ENCODE peak calls at places on chromosome 13, in six cellular contexts. E is IMR-90, H is neuronal stem cell, U is H1, G is mesendoderm, D is trophoblast cell. S is an unnamed sample.

GRCh38 chr13:41458939-41459753 is 1.8 kb downstream of the RGCC start:
- DNase-seq in E (peak), H (no peak), U (peak), G (peak), D (peak), S (peak)

GRCh38 chr13:80342541-80343371 is 1.8 kb upstream of the SPRY2 start:
- DNase-seq in E (peak), H (peak), U (peak), G (peak), D (peak), S (peak)

GRCh38 chr13:59531571-59532091 is 632.1 kb downstream of the DIAPH3 start:
- DNase-seq in E (peak), H (no peak), U (peak), G (peak), D (peak), S (peak)

GRCh38 chr13:48437381-48437780 is 24.5 kb upstream of the LPAR6 start:
- DNase-seq in E (peak), H (no peak), U (no peak), G (no peak), D (no peak), S (no peak)

GRCh38 chr13:24183741-24184182 is 23.2 kb downstream of the SPATA13 start:
- DNase-seq in E (no peak), H (no peak), U (no peak), G (no peak), D (no peak), S (no peak)

GRCh38 chr13:100825551-100825950 is 151.0 kb upstream of the TMTC4 start:
- DNase-seq in E (peak), H (no peak), U (no peak), G (no peak), D (no peak), S (no peak)

GRCh38 chr13:63631006-63631405 is 2215.4 kb upstream of the PCDH20 start:
- DNase-seq in E (no peak), H (no peak), U (no peak), G (no peak), D (no peak), S (no peak)

GRCh38 chr13:101144808-101145419 is 271.4 kb downstream of the NALCN start:
- DNase-seq in E (peak), H (peak), U (no peak), G (peak), D (peak), S (peak)

GRCh38 chr13:69324109-69324886 is 783.3 kb upstream of the ATXN8OS start:
- DNase-seq in E (no peak), H (peak), U (no peak), G (no peak), D (no peak), S (peak)

GRCh38 chr13:84032116-84032515 is 149.8 kb upstream of the SLITRK1 start:
- DNase-seq in E (no peak), H (no peak), U (no peak), G (no peak), D (no peak), S (no peak)

GRCh38 chr13:99425485-99426341 is 75.6 kb upstream of the TM9SF2 start:
- DNase-seq in E (no peak), H (no peak), U (no peak), G (no peak), D (no peak), S (no peak)

GRCh38 chr13:68976287-68976686 is 1131.3 kb upstream of the ATXN8OS start:
- DNase-seq in E (no peak), H (no peak), U (no peak), G (no peak), D (no peak), S (no peak)

GRCh38 chr13:112849500-112849899 is 119.5 kb upstream of the MCF2L start:
- DNase-seq in E (peak), H (no peak), U (no peak), G (no peak), D (no peak), S (no peak)

GRCh38 chr13:97109841-97110492 is 112.2 kb upstream of the MBNL2 start:
- DNase-seq in E (peak), H (peak), U (peak), G (peak), D (peak), S (peak)

GRCh38 chr13:50080158-50080855 is 65.1 kb downstream of the KCNRG start:
- DNase-seq in E (peak), H (peak), U (no peak), G (peak), D (no peak), S (peak)

GRCh38 chr13:31159306-31159705 is 2.4 kb downstream of the HSPH1 start:
- DNase-seq in E (peak), H (no peak), U (no peak), G (no peak), D (no peak), S (no peak)

GRCh38 chr13:23950736-23951510 is 53.6 kb upstream of the C1QTNF9B start:
- DNase-seq in E (peak), H (no peak), U (no peak), G (no peak), D (no peak), S (no peak)

GRCh38 chr13:36819811-36820140 is 754 bp downstream of the RFXAP start:
- DNase-seq in E (peak), H (peak), U (no peak), G (peak), D (no peak), S (peak)

GRCh38 chr13:37001921-37002250 is 1.3 kb downstream of the EXOSC8 start:
- DNase-seq in E (no peak), H (no peak), U (no peak), G (peak), D (no peak), S (peak)

GRCh38 chr13:69565334-69565733 is 542.3 kb upstream of the ATXN8OS start:
- DNase-seq in E (no peak), H (no peak), U (no peak), G (peak), D (peak), S (peak)

GRCh38 chr13:48126944-48127814 is 32.3 kb upstream of the MED4 start:
- DNase-seq in E (peak), H (peak), U (no peak), G (peak), D (peak), S (peak)

GRCh38 chr13:106275441-106276032 is 259.9 kb downstream of the EFNB2 start:
- DNase-seq in E (no peak), H (no peak), U (no peak), G (no peak), D (no peak), S (no peak)

GRCh38 chr13:85558118-85558517 is 241.1 kb downstream of the SLITRK6 start:
- DNase-seq in E (no peak), H (no peak), U (no peak), G (no peak), D (no peak), S (no peak)

GRCh38 chr13:71864981-71865857 is 1.8 kb downstream of the DACH1 start:
- DNase-seq in E (no peak), H (no peak), U (peak), G (peak), D (no peak), S (peak)

GRCh38 chr13:49821216-49821820 is 28.8 kb upstream of the KPNA3 start:
- DNase-seq in E (no peak), H (no peak), U (no peak), G (no peak), D (peak), S (no peak)

GRCh38 chr13:66805657-66806056 is 424.5 kb downstream of the PCDH9 start:
- DNase-seq in E (peak), H (no peak), U (no peak), G (no peak), D (no peak), S (no peak)

GRCh38 chr13:36841411-36841810 is 22.4 kb downstream of the RFXAP start:
- DNase-seq in E (no peak), H (no peak), U (no peak), G (no peak), D (no peak), S (no peak)

GRCh38 chr13:31199849-31200635 is at the start of gene B3GLCT:
- DNase-seq in E (peak), H (peak), U (peak), G (peak), D (peak), S (peak)

GRCh38 chr13:37443538-37443937 is 155.0 kb downstream of the POSTN start:
- DNase-seq in E (peak), H (no peak), U (no peak), G (no peak), D (no peak), S (peak)

GRCh38 chr13:89066868-89067466 is 1395.8 kb downstream of the SLITRK5 start:
- DNase-seq in E (peak), H (peak), U (no peak), G (peak), D (no peak), S (peak)

GRCh38 chr13:31073859-31074718 is 87.6 kb downstream of the HSPH1 start:
- DNase-seq in E (peak), H (peak), U (no peak), G (peak), D (no peak), S (peak)

GRCh38 chr13:75375329-75375728 is 106.6 kb downstream of the TBC1D4 start:
- DNase-seq in E (no peak), H (no peak), U (no peak), G (no peak), D (no peak), S (no peak)

GRCh38 chr13:75373988-75374387 is 108.0 kb downstream of the TBC1D4 start:
- DNase-seq in E (no peak), H (no peak), U (no peak), G (no peak), D (no peak), S (no peak)

GRCh38 chr13:75372517-75372916 is 109.5 kb downstream of the TBC1D4 start:
- DNase-seq in E (peak), H (peak), U (no peak), G (peak), D (peak), S (peak)

GRCh38 chr13:75371223-75371622 is 110.7 kb downstream of the TBC1D4 start:
- DNase-seq in E (no peak), H (no peak), U (no peak), G (no peak), D (no peak), S (no peak)

GRCh38 chr13:75372923-75373841 is 108.8 kb downstream of the TBC1D4 start:
- DNase-seq in E (no peak), H (no peak), U (no peak), G (no peak), D (peak), S (no peak)
- H4K8ac ChIP-seq in E (no peak), H (no peak), U (no peak), G (no peak), D (no peak), S (no peak)

GRCh38 chr13:94968040-94968756 is 255.9 kb upstream of the SOX21 start:
- DNase-seq in E (no peak), H (peak), U (peak), G (peak), D (no peak), S (peak)
- H3K4me3 ChIP-seq in E (no peak), H (peak), U (peak), G (peak), D (peak), S (peak)

GRCh38 chr13:114112231-114112825 is 20.1 kb downstream of the RASA3 start:
- DNase-seq in E (peak), H (no peak), U (no peak), G (peak), D (no peak), S (no peak)
- H4K8ac ChIP-seq in E (peak), H (no peak), U (peak), G (no peak), D (peak), S (peak)

GRCh38 chr13:107842562-107843180 is 372.7 kb downstream of the LIG4 start:
- DNase-seq in E (peak), H (no peak), U (no peak), G (peak), D (no peak), S (peak)
- H3K4me3 ChIP-seq in E (no peak), H (no peak), U (peak), G (no peak), D (no peak), S (no peak)

GRCh38 chr13:25648996-25649633 is 277.3 kb downstream of the ATP8A2 start:
- DNase-seq in E (no peak), H (no peak), U (no peak), G (no peak), D (peak), S (no peak)
- H4K8ac ChIP-seq in E (no peak), H (no peak), U (no peak), G (no peak), D (peak), S (no peak)